ENCODE peak calls at places on chromosomes 4 and X, in nine cellular contexts. R is GM23338; N is uterus; E is neuronal stem cell; J is aorta; I is psoas muscle; W is tibial artery; X is CD8-positive, alpha-beta memory T cell; O is suprapubic skin. T is an unnamed sample.
A peak's percentile ranks its signal among the peaks of the same experiment; 100 is the strongest.

GRCh38 chrX:37462346-37462745 is 109.1 kb upstream of the LANCL3 start:
- DNase-seq in R (peak; percentile 4), N (no peak), E (no peak), J (no peak), I (no peak), W (no peak), X (no peak), O (no peak), T (no peak)

GRCh38 chrX:140066262-140066661 is 100.9 kb upstream of the CXorf66 start:
- DNase-seq in R (no peak), N (no peak), E (no peak), J (no peak), I (no peak), W (no peak), X (no peak), O (no peak), T (no peak)

GRCh38 chrX:115367956-115368355 is 78.4 kb downstream of the LUZP4 start:
- DNase-seq in R (no peak), N (no peak), E (no peak), J (no peak), I (no peak), W (no peak), X (no peak), O (no peak), T (no peak)

GRCh38 chrX:109643687-109644086 is 18.7 kb upstream of the KCNE5 start:
- DNase-seq in R (no peak), N (no peak), E (no peak), J (no peak), I (no peak), W (no peak), X (no peak), O (no peak), T (no peak)

GRCh38 chr4:98341309-98341708 is 80.1 kb downstream of the RAP1GDS1 start:
- DNase-seq in R (no peak), N (no peak), E (no peak), J (no peak), I (no peak), W (no peak), X (no peak), O (no peak), T (no peak)

GRCh38 chr4:99483636-99484035 is 27.2 kb upstream of the C4orf17 start:
- DNase-seq in R (no peak), N (no peak), E (no peak), J (no peak), I (no peak), W (no peak), X (no peak), O (no peak), T (no peak)

GRCh38 chrX:133892337-133892736 is 93.1 kb downstream of the GPC3 start:
- DNase-seq in R (peak; percentile 13), N (no peak), E (peak; percentile 55), J (no peak), I (no peak), W (no peak), X (no peak), O (no peak), T (no peak)

GRCh38 chrX:150841466-150842197 is 56.8 kb downstream of the CD99L2 start:
- DNase-seq in R (no peak), N (no peak), E (no peak), J (no peak), I (no peak), W (no peak), X (no peak), O (no peak), T (no peak)

GRCh38 chrX:74179499-74179898 is 124.5 kb upstream of the ZCCHC13 start:
- DNase-seq in R (no peak), N (no peak), E (no peak), J (no peak), I (no peak), W (no peak), X (no peak), O (no peak), T (no peak)

GRCh38 chrX:12610079-12610478 is 181.1 kb upstream of the PRPS2 start:
- DNase-seq in R (no peak), N (no peak), E (no peak), J (no peak), I (no peak), W (no peak), X (no peak), O (no peak), T (no peak)

GRCh38 chr4:47315346-47315745 is 148.2 kb downstream of the COMMD8 start:
- DNase-seq in R (no peak), N (no peak), E (no peak), J (no peak), I (no peak), W (no peak), X (no peak), O (no peak), T (no peak)

GRCh38 chr4:147909225-147909624 is 177.3 kb downstream of the ARHGAP10 start:
- DNase-seq in R (no peak), N (no peak), E (no peak), J (no peak), I (no peak), W (no peak), X (no peak), O (no peak), T (no peak)

GRCh38 chr4:3290889-3291321 is 1.9 kb upstream of the RGS12 start:
- DNase-seq in R (no peak), N (no peak), E (no peak), J (no peak), I (no peak), W (no peak), X (no peak), O (peak; percentile 63), T (no peak)

GRCh38 chr4:147829401-147830101 is 97.7 kb downstream of the ARHGAP10 start:
- DNase-seq in R (no peak), N (peak; percentile 54), E (no peak), J (peak; percentile 71), I (peak; percentile 73), W (peak; percentile 64), X (no peak), O (no peak), T (no peak)

GRCh38 chrX:81414630-81415029 is 212.7 kb downstream of the SH3BGRL start:
- DNase-seq in R (no peak), N (no peak), E (no peak), J (no peak), I (no peak), W (no peak), X (no peak), O (no peak), T (no peak)

GRCh38 chr4:40826821-40827220 is 77.1 kb downstream of the NSUN7 start:
- DNase-seq in R (no peak), N (no peak), E (no peak), J (no peak), I (no peak), W (no peak), X (no peak), O (no peak), T (no peak)

GRCh38 chr4:40827774-40828173 is 78.0 kb downstream of the NSUN7 start:
- DNase-seq in R (no peak), N (no peak), E (no peak), J (no peak), I (no peak), W (no peak), X (no peak), O (no peak), T (no peak)

GRCh38 chr4:40831462-40831861 is 81.7 kb downstream of the NSUN7 start:
- DNase-seq in R (no peak), N (no peak), E (no peak), J (no peak), I (no peak), W (no peak), X (no peak), O (no peak), T (no peak)

GRCh38 chr4:40829586-40829985 is 79.8 kb downstream of the NSUN7 start:
- DNase-seq in R (no peak), N (no peak), E (no peak), J (no peak), I (no peak), W (no peak), X (no peak), O (no peak), T (no peak)

DNA sequence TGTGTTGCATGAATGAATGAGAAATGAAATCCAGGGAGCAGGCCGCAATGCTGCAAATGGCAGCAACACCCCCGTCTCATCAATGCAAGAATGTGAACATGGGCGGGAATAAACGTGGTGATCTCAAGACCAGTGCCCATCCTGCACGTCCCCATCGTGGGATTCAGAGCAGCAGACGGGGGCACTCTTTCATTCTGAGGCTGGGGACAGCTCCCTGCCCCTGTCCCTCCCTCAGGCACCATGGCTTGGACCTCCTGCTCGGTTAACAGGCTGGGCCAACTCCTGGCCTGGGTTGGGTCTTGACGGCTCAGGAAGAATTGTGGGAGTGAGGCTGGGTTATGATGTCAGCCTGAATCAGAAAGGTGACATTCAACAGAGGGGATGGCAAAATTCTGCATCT is 78.9 kb downstream of the NSUN7 start:
- DNase-seq in R (no peak), N (no peak), E (no peak), J (no peak), I (no peak), W (no peak), X (no peak), O (peak; percentile 54), T (no peak)
- H3K36me3 ChIP-seq in R (peaks cover 5% of the 10 kb centered on the region), N (no peaks in the 10 kb centered on the region), E (peaks cover 64% of the 10 kb centered on the region), J (peaks cover 1% of the 10 kb centered on the region), I (peaks cover 42% of the 10 kb centered on the region), W (peaks cover 92% of the 10 kb centered on the region), X (no peaks in the 10 kb centered on the region), O (peaks cover 63% of the 10 kb centered on the region), T (no peaks in the 10 kb centered on the region)

GRCh38 chrX:120743266-120743665 is 113.4 kb upstream of the C1GALT1C1 start:
- DNase-seq in R (no peak), N (no peak), E (no peak), J (no peak), I (no peak), W (no peak), X (no peak), O (no peak), T (no peak)
- H3K27ac ChIP-seq in R (no peak overlapping the region), N (no peak overlapping the region), E (no peak overlapping the region), J (no peak overlapping the region), I (no peak overlapping the region), W (no peak overlapping the region), X (no peak overlapping the region), O (no peak overlapping the region), T (no peak overlapping the region)

DNA sequence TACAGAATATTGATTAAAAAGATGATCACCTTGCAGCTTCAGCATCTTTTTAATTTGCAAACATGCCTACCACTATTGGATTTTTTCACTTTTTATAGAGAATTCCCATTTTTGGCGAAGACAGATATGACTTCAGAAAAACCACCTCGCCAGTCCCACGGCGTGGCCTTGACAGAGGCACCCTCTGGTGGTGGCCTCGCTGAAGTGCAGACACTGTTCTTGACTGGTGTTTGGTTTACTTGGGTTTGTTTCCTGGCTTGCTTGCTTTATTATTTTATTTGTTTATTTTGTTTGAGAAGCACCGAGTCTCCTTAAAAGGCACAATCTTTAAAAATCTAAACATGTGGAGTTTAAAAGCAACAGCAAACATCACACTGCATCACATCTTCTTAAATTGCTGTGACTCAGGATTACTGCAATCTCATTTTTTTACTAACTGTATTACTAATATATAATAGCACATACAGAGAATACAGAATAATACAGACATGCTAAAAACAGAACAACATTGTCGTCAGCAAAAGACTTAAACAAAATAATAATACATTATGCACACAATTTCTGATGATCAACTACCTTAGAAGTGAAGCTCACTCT is 13.1 kb upstream of the AMTN start:
- DNase-seq in R (peak; percentile 75), N (no peak), E (peak; percentile 51), J (peak; percentile 76), I (peak; percentile 58), W (peak; percentile 30), X (peak; percentile 11), O (no peak), T (peak; percentile 11)
- H3K36me3 ChIP-seq in R (no peaks in the 10 kb centered on the region), N (no peaks in the 10 kb centered on the region), E (no peaks in the 10 kb centered on the region), J (no peaks in the 10 kb centered on the region), I (no peaks in the 10 kb centered on the region), W (no peaks in the 10 kb centered on the region), X (no peaks in the 10 kb centered on the region), O (no peaks in the 10 kb centered on the region), T (no peaks in the 10 kb centered on the region)

GRCh38 chrX:153901753-153902140 is 2.7 kb upstream of the AVPR2 start:
- DNase-seq in R (no peak), N (no peak), E (no peak), J (no peak), I (no peak), W (no peak), X (no peak), O (no peak), T (no peak)
- H3K27ac ChIP-seq in R (no peak overlapping the region), N (no peak overlapping the region), E (no peak overlapping the region), J (no peak overlapping the region), I (no peak overlapping the region), W (no peak overlapping the region), X (no peak overlapping the region), O (no peak overlapping the region), T (no peak overlapping the region)

T was measured in CD4-positive, CD25-positive, alpha-beta regulatory T cell.